ENCODE peak calls at places on chromosomes 6 and 20, in four cellular contexts. R is ascending aorta, E is cardiac fibroblast, F is HepG2. M is an unnamed sample.

GRCh38 chr6:38192486-38192885 is 373.0 kb downstream of the ZFAND3 start:
- DNase-seq in R (no peak), E (no peak), F (no peak), M (no peak)

GRCh38 chr6:130140084-130140483 is 82.7 kb downstream of the SAMD3 start:
- DNase-seq in R (no peak), E (peak; percentile 44), F (no peak), M (no peak)

GRCh38 chr20:57794600-57795346 is 85.0 kb upstream of the PMEPA1 start:
- DNase-seq in R (no peak), E (no peak), F (no peak), M (peak; percentile 71)

GRCh38 chr6:107032051-107032450 is 4.1 kb downstream of the MTRES1 start:
- DNase-seq in R (no peak), E (peak; percentile 22), F (no peak), M (no peak)

GRCh38 chr6:32933661-32934085 is 7.2 kb downstream of the HLA-DMB start:
- DNase-seq in R (no peak), E (peak; percentile 86), F (peak; percentile 67), M (peak; percentile 43)

GRCh38 chr6:140850438-140850837 is 1282.3 kb upstream of the GJE1 start:
- DNase-seq in R (no peak), E (peak; percentile 80), F (no peak), M (peak; percentile 79)

GRCh38 chr6:21840428-21840827 is 246.9 kb downstream of the SOX4 start:
- DNase-seq in R (no peak), E (peak; percentile 70), F (no peak), M (peak; percentile 66)

GRCh38 chr6:85250586-85251216 is 199.2 kb upstream of the NT5E start:
- DNase-seq in R (no peak), E (peak; percentile 57), F (peak; percentile 3), M (no peak)

GRCh38 chr6:19664050-19664449 is 173.1 kb upstream of the ID4 start:
- DNase-seq in R (no peak), E (no peak), F (no peak), M (no peak)

GRCh38 chr20:57473246-57474042 is 51.5 kb downstream of the CTCFL start:
- DNase-seq in R (no peak), E (peak; percentile 13), F (no peak), M (no peak)

GRCh38 chr6:167947716-167948115 is 49.8 kb upstream of the KIF25 start:
- DNase-seq in R (no peak), E (no peak), F (no peak), M (no peak)

GRCh38 chr6:72863106-72863505 is 241.2 kb downstream of the KCNQ5 start:
- DNase-seq in R (no peak), E (no peak), F (no peak), M (no peak)

GRCh38 chr6:153086225-153086990 is 44.7 kb downstream of the RGS17 start:
- DNase-seq in R (no peak), E (peak; percentile 38), F (no peak), M (peak; percentile 26)

GRCh38 chr6:118933855-118934460 is 1.0 kb downstream of the MCM9 start:
- DNase-seq in R (no peak), E (no peak), F (no peak), M (no peak)

GRCh38 chr6:134288538-134289203 is 29.2 kb downstream of the SGK1 start:
- DNase-seq in R (no peak), E (peak; percentile 97), F (no peak), M (peak; percentile 92)

GRCh38 chr6:24564081-24564480 is 69.3 kb downstream of the ALDH5A1 start:
- DNase-seq in R (no peak), E (no peak), F (no peak), M (no peak)

GRCh38 chr6:116370717-116371383 is at the start of gene DSE:
- DNase-seq in R (peak; percentile 19), E (peak; percentile 86), F (no peak), M (peak; percentile 78)

GRCh38 chr6:165884813-165885765 is 222.0 kb upstream of the PDE10A start:
- DNase-seq in R (no peak), E (peak; percentile 78), F (peak; percentile 63), M (peak; percentile 26)

GRCh38 chr6:154960299-154960796 is 34.8 kb upstream of the TIAM2 start:
- DNase-seq in R (no peak), E (no peak), F (peak; percentile 93), M (no peak)

GRCh38 chr20:32672982-32673727 is 586 bp downstream of the C20orf203 start:
- DNase-seq in R (no peak), E (no peak), F (no peak), M (no peak)

GRCh38 chr6:470901-471448 is 79.4 kb downstream of the IRF4 start:
- DNase-seq in R (no peak), E (no peak), F (no peak), M (no peak)

GRCh38 chr6:140980265-140980887 is 1152.3 kb upstream of the GJE1 start:
- DNase-seq in R (no peak), E (peak; percentile 57), F (no peak), M (peak; percentile 14)

GRCh38 chr20:57814529-57814928 is 104.7 kb upstream of the PMEPA1 start:
- DNase-seq in R (no peak), E (no peak), F (no peak), M (no peak)

GRCh38 chr20:11204926-11205768 is 531.3 kb upstream of the JAG1 start:
- DNase-seq in R (no peak), E (peak; percentile 86), F (peak; percentile 71), M (peak; percentile 41)

GRCh38 chr20:47926731-47927130 is 141.4 kb upstream of the SULF2 start:
- DNase-seq in R (no peak), E (no peak), F (no peak), M (no peak)

GRCh38 chr6:90459225-90459758 is 127.6 kb downstream of the MAP3K7 start:
- DNase-seq in R (no peak), E (no peak), F (no peak), M (no peak)

GRCh38 chr20:50027611-50028105 is 44.9 kb downstream of the SNAI1 start:
- DNase-seq in R (peak; percentile 74), E (peak; percentile 92), F (no peak), M (peak; percentile 90)

GRCh38 chr6:21437583-21437982 is 156.0 kb upstream of the SOX4 start:
- DNase-seq in R (no peak), E (no peak), F (no peak), M (peak; percentile 71)

GRCh38 chr20:21513881-21514540 is at the start of gene NKX2-2:
- DNase-seq in R (no peak), E (no peak), F (no peak), M (peak; percentile 28)

GRCh38 chr20:21516180-21516567 is 2.3 kb upstream of the NKX2-2 start:
- DNase-seq in R (no peak), E (no peak), F (no peak), M (no peak)

GRCh38 chr20:21514553-21515251 is 838 bp upstream of the NKX2-2 start:
- DNase-seq in R (no peak), E (no peak), F (no peak), M (no peak)

GRCh38 chr20:21516861-21517565 is 3.1 kb upstream of the NKX2-2 start:
- DNase-seq in R (no peak), E (no peak), F (no peak), M (no peak)

DNA sequence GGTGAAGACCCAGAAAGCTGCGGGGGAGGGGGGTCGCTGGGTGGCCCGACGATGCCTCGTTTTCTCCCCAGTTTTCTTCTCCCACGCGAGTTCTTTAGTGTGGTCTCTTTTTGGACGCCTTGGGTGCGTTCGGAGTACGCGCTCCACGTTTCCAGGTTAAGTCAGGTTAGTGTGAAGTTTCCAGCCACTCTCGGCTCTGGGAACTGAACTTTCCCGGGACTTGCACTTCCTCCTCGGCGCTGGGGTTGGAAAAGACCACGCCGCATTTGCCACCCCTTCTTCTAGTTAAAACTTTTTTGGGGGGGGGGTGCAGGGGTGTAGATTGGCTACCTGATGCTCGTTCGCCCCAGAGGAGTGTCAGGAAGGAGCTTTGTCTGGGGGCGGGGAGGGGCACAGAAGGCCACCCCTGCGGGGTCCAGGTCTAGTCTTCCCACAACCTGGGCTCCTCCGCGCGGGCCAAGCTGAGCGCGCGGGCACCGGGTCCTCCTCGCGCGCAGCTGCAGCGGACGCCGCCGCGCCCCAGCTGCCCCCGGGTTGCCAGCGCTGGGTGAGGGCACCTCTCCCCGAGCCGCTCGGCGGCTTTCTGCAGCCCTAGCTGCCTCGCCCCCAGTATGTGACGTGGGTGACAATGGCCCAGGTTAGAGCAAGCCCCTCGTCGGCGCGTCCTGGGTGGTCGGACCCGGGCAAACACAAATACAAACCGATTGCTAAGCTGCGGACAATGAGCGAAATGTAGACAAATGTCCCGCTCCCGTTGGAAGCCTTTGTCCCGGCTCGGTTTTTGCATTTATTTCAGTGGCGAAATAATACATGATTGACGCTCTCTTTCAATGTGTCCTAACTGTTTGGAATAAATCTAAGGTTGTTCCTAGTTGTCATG is 1.7 kb upstream of the NKX2-2 start:
- DNase-seq in R (no peak), E (no peak), F (no peak), M (no peak)
- H3K4me3 ChIP-seq in R (peak overlapping the region; percentile 12), E (no peak overlapping the region), F (no peak overlapping the region), M (no peak overlapping the region)

GRCh38 chr20:33684533-33685327 is 1.5 kb downstream of the E2F1 start:
- DNase-seq in R (no peak), E (no peak), F (no peak), M (no peak)
- H3K4me3 ChIP-seq in R (peak overlapping the region; percentile 62), E (peak overlapping the region; percentile 41), F (peak overlapping the region; percentile 65), M (peak overlapping the region; percentile 53)

DNA sequence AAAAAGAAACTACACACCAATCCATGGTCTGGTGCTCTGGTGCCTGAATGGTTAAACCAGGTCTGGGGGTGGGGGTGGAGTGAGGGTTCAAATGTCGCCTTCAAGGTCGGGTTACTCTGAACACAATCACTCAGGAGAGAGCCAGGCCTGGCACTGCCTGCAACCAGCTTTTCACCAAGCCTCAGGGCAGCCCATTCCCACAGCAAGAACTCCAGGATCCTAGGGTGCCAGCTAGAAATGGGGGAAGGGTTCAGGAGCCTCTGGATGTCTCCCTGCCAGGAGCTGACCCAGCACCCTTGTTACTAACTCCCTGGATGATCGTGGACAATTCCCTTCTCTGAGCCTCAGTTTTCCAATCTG is 6.7 kb downstream of the SDC4 start:
- DNase-seq in R (no peak), E (no peak), F (no peak), M (no peak)
- H3K4me3 ChIP-seq in R (peak overlapping the region; percentile 80), E (no peak overlapping the region), F (peak overlapping the region; percentile 49), M (peak overlapping the region; percentile 21)

GRCh38 chr20:62357681-62358080 is 9.4 kb downstream of the LAMA5 start:
- DNase-seq in R (no peak), E (peak; percentile 32), F (no peak), M (no peak)

GRCh38 chr20:62358171-62358719 is 8.9 kb downstream of the LAMA5 start:
- DNase-seq in R (no peak), E (peak; percentile 49), F (no peak), M (no peak)

GRCh38 chr20:62356948-62357667 is 10.0 kb downstream of the LAMA5 start:
- DNase-seq in R (no peak), E (peak; percentile 87), F (no peak), M (peak; percentile 59)

GRCh38 chr20:62359491-62360121 is 7.5 kb downstream of the LAMA5 start:
- DNase-seq in R (no peak), E (peak; percentile 95), F (no peak), M (peak; percentile 45)

DNA sequence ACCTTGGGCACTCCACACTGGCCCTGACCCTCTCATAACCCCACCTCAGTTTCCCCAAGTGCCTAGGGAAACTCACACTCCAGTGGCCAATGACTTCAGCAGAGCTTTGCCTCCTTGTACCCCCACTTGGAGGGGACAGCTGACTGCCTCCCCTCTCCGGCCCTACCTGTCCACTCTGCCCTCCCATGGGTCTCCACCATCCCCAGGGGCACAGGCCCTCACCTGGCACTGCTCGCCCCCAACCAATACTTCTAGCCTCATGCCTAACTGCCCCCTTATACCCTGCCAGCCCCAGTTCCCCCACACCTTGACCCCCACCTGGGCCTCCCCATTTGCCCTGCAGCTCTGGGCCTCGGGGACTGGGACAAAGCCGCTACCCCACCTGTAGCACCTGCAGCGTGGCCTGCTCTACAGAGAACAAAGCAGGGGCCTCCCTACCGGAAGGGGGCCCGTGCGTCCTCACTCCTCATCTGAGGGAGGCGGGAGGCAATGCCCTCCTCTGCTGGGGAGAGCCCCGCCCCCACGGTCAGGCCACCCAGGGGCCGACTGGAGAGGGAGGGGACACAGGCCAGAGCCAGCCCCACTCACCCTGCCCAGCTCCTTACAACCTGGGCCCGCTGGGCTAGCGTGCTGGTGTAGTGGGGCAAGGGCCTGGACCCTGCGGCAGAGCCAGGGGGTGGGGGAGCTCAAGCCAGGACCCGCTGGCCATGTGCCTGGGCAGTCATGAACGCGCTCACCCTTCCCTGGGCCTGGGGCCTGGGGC is 8.2 kb downstream of the LAMA5 start:
- DNase-seq in R (no peak), E (no peak), F (no peak), M (no peak)
- H3K4me3 ChIP-seq in R (peak overlapping the region; percentile 60), E (peak overlapping the region; percentile 21), F (no peak overlapping the region), M (no peak overlapping the region)